ENCODE peak calls at places on chromosomes 16 and 17, in six cellular contexts. One of them, this sample, is unnamed.

GRCh38 chr17:31394544-31394943 is 3.1 kb downstream of the RAB11FIP4 start:
- DNase-seq in iris pigment epithelial cell: peak
- DNase-seq in Calu3: no peak
- DNase-seq in T1000: peak
- DNase-seq in A549: peak
- DNase-seq in adrenal gland: peak
- DNase-seq in this sample: no peak

GRCh38 chr17:44444735-44445105 is 55.3 kb upstream of the ITGA2B start:
- DNase-seq in Calu3: no peak
- DNase-seq in T1000: no peak
- DNase-seq in A549: peak
- DNase-seq in iris pigment epithelial cell: peak
- DNase-seq in adrenal gland: no peak
- DNase-seq in this sample: no peak

GRCh38 chr16:73032548-73033270 is 15.2 kb downstream of the ZFHX3 start:
- DNase-seq in iris pigment epithelial cell: no peak
- DNase-seq in adrenal gland: no peak
- DNase-seq in A549: no peak
- DNase-seq in T1000: no peak
- DNase-seq in Calu3: no peak
- DNase-seq in this sample: no peak

GRCh38 chr16:48076455-48077012 is 79.3 kb downstream of the ABCC12 start:
- DNase-seq in adrenal gland: no peak
- DNase-seq in T1000: no peak
- DNase-seq in A549: peak
- DNase-seq in Calu3: no peak
- DNase-seq in iris pigment epithelial cell: peak
- DNase-seq in this sample: no peak

GRCh38 chr17:78878261-78878660 is 24.7 kb downstream of the CEP295NL start:
- DNase-seq in adrenal gland: no peak
- DNase-seq in iris pigment epithelial cell: no peak
- DNase-seq in A549: no peak
- DNase-seq in Calu3: no peak
- DNase-seq in T1000: no peak
- DNase-seq in this sample: no peak

GRCh38 chr16:77171750-77172635 is 19.0 kb upstream of the MON1B start:
- DNase-seq in A549: peak
- DNase-seq in Calu3: peak
- DNase-seq in T1000: no peak
- DNase-seq in adrenal gland: peak
- DNase-seq in iris pigment epithelial cell: peak
- DNase-seq in this sample: peak

GRCh38 chr17:21034350-21035235 is 8.2 kb downstream of the USP22 start:
- DNase-seq in Calu3: no peak
- DNase-seq in A549: no peak
- DNase-seq in iris pigment epithelial cell: peak
- DNase-seq in T1000: no peak
- DNase-seq in adrenal gland: peak
- DNase-seq in this sample: no peak

GRCh38 chr17:82753516-82753915 is 1.7 kb downstream of the TBCD start:
- DNase-seq in adrenal gland: no peak
- DNase-seq in T1000: no peak
- DNase-seq in Calu3: no peak
- DNase-seq in iris pigment epithelial cell: no peak
- DNase-seq in A549: no peak
- DNase-seq in this sample: no peak

GRCh38 chr16:68363847-68364600 is 53.2 kb downstream of the PRMT7 start:
- DNase-seq in adrenal gland: peak
- DNase-seq in A549: no peak
- DNase-seq in iris pigment epithelial cell: peak
- DNase-seq in T1000: no peak
- DNase-seq in Calu3: no peak
- DNase-seq in this sample: no peak

GRCh38 chr16:24013733-24014645 is 178.2 kb downstream of the PRKCB start:
- DNase-seq in A549: peak
- DNase-seq in iris pigment epithelial cell: no peak
- DNase-seq in adrenal gland: no peak
- DNase-seq in Calu3: no peak
- DNase-seq in T1000: no peak
- DNase-seq in this sample: no peak

GRCh38 chr16:30820952-30821421 is 34.0 kb upstream of the ZNF629 start:
- DNase-seq in Calu3: no peak
- DNase-seq in T1000: no peak
- DNase-seq in adrenal gland: no peak
- DNase-seq in A549: no peak
- DNase-seq in iris pigment epithelial cell: no peak
- DNase-seq in this sample: no peak

GRCh38 chr16:81480856-81481821 is 36.5 kb downstream of the CMIP start:
- DNase-seq in Calu3: no peak
- DNase-seq in A549: no peak
- DNase-seq in iris pigment epithelial cell: peak
- DNase-seq in T1000: no peak
- DNase-seq in adrenal gland: peak
- DNase-seq in this sample: no peak